ENCODE peak calls at places on chromosomes 2 and 18, in eight cellular contexts. Y is GM12865; D is stimulated activated CD4-positive, alpha-beta T cell treated with anti-CD3 and anti-CD28 coated beads, TNF-alpha, amount 100 ng/mL, for 24 hours; O is kidney tubule cell; L is activated CD8-positive, alpha-beta memory T cell treated with anti-CD3 and anti-CD28 coated beads, Interleukin-2, amount 50 U/mL, for 48 hours; I is activated CD4-positive, alpha-beta T cell treated with anti-CD3 and anti-CD28 coated beads, Interleukin-2, amount 50 U/mL, for 1 hour; S is GM12891; H is NCI-H2107. V is an unnamed sample.

GRCh38 chr2:46621499-46621898 is 142.1 kb downstream of the TMEM247 start:
- DNase-seq in Y (no peak), D (no peak), O (no peak), L (no peak), I (no peak), S (no peak), H (no peak), V (no peak)

GRCh38 chr18:63963610-63964256 is 6.1 kb upstream of the SERPINB8 start:
- DNase-seq in Y (peak), D (no peak), O (peak), L (no peak), I (peak), S (no peak), H (peak), V (peak)

GRCh38 chr2:39584283-39584972 is 81.3 kb upstream of the TMEM178A start:
- DNase-seq in Y (no peak), D (no peak), O (peak), L (no peak), I (no peak), S (no peak), H (no peak), V (peak)

GRCh38 chr2:173855686-173856085 is 109.5 kb downstream of the SP3 start:
- DNase-seq in Y (no peak), D (no peak), O (no peak), L (no peak), I (no peak), S (no peak), H (no peak), V (no peak)

GRCh38 chr18:26549486-26550435 is 1.4 kb upstream of the KCTD1 start:
- DNase-seq in Y (peak), D (no peak), O (peak), L (peak), I (no peak), S (peak), H (no peak), V (peak)

GRCh38 chr2:241848761-241849615 is 9.7 kb downstream of the PDCD1 start:
- DNase-seq in Y (no peak), D (no peak), O (no peak), L (no peak), I (no peak), S (no peak), H (no peak), V (no peak)

GRCh38 chr2:204897561-204897960 is 352.3 kb downstream of the PARD3B start:
- DNase-seq in Y (no peak), D (no peak), O (peak), L (no peak), I (no peak), S (no peak), H (no peak), V (no peak)

GRCh38 chr2:217756375-217757107 is 246.3 kb downstream of the TNS1 start:
- DNase-seq in Y (peak), D (peak), O (peak), L (peak), I (peak), S (peak), H (no peak), V (no peak)

GRCh38 chr2:98903767-98904485 is 32.1 kb downstream of the CRACDL start:
- DNase-seq in Y (no peak), D (no peak), O (no peak), L (peak), I (no peak), S (no peak), H (no peak), V (no peak)

GRCh38 chr2:119846021-119846420 is 86.3 kb downstream of the PTPN4 start:
- DNase-seq in Y (no peak), D (no peak), O (no peak), L (no peak), I (no peak), S (no peak), H (no peak), V (no peak)

GRCh38 chr2:31031132-31031706 is 107.0 kb downstream of the GALNT14 start:
- DNase-seq in Y (peak), D (no peak), O (no peak), L (no peak), I (no peak), S (no peak), H (no peak), V (no peak)

GRCh38 chr2:160392201-160392600 is 101.4 kb downstream of the RBMS1 start:
- DNase-seq in Y (no peak), D (no peak), O (no peak), L (no peak), I (no peak), S (no peak), H (no peak), V (no peak)

GRCh38 chr2:235002198-235003095 is 50.6 kb downstream of the SH3BP4 start:
- DNase-seq in Y (no peak), D (no peak), O (peak), L (no peak), I (no peak), S (no peak), H (no peak), V (peak)

GRCh38 chr2:16561251-16561650 is 104.4 kb downstream of the CYRIA start:
- DNase-seq in Y (no peak), D (no peak), O (no peak), L (no peak), I (no peak), S (no peak), H (no peak), V (no peak)

GRCh38 chr2:119062179-119062578 is 96.4 kb downstream of the C1QL2 start:
- DNase-seq in Y (no peak), D (no peak), O (peak), L (no peak), I (no peak), S (no peak), H (no peak), V (no peak)

GRCh38 chr2:25228848-25229674 is 60.7 kb upstream of the POMC start:
- DNase-seq in Y (peak), D (no peak), O (peak), L (no peak), I (no peak), S (peak), H (peak), V (peak)

GRCh38 chr2:47070920-47071824 is 83.9 kb downstream of the STPG4 start:
- DNase-seq in Y (peak), D (no peak), O (peak), L (peak), I (peak), S (peak), H (no peak), V (peak)

GRCh38 chr2:236352761-236353593 is 88.8 kb upstream of the ASB18 start:
- DNase-seq in Y (peak), D (no peak), O (peak), L (no peak), I (peak), S (no peak), H (no peak), V (peak)

GRCh38 chr2:106531676-106532075 is 44.5 kb downstream of the CD8B2 start:
- DNase-seq in Y (no peak), D (no peak), O (no peak), L (peak), I (no peak), S (no peak), H (no peak), V (no peak)

GRCh38 chr2:241020201-241020600 is 21.8 kb downstream of the SNED1 start:
- DNase-seq in Y (no peak), D (no peak), O (no peak), L (no peak), I (no peak), S (no peak), H (no peak), V (no peak)

GRCh38 chr2:73852020-73852419 is 23.3 kb downstream of the STAMBP start:
- DNase-seq in Y (no peak), D (no peak), O (peak), L (no peak), I (no peak), S (no peak), H (no peak), V (peak)

GRCh38 chr18:55857409-55857808 is 269.4 kb upstream of the TCF4 start:
- DNase-seq in Y (no peak), D (no peak), O (no peak), L (no peak), I (no peak), S (no peak), H (no peak), V (no peak)

GRCh38 chr2:37326285-37326684 is 1.7 kb upstream of the PRKD3 start:
- DNase-seq in Y (no peak), D (no peak), O (peak), L (no peak), I (no peak), S (no peak), H (no peak), V (peak)

GRCh38 chr2:70738159-70738558 is 29.8 kb downstream of the ADD2 start:
- DNase-seq in Y (no peak), D (no peak), O (no peak), L (no peak), I (no peak), S (no peak), H (no peak), V (no peak)

GRCh38 chr2:240507778-240508251 is 50.0 kb downstream of the ANKMY1 start:
- DNase-seq in Y (no peak), D (no peak), O (no peak), L (peak), I (no peak), S (no peak), H (no peak), V (no peak)

GRCh38 chr2:55009277-55010055 is 40.8 kb downstream of the RTN4 start:
- DNase-seq in Y (no peak), D (no peak), O (no peak), L (no peak), I (no peak), S (no peak), H (no peak), V (no peak)

GRCh38 chr2:130957920-130958319 is 121.2 kb downstream of the ARHGEF4 start:
- DNase-seq in Y (no peak), D (no peak), O (no peak), L (no peak), I (no peak), S (no peak), H (no peak), V (no peak)

GRCh38 chr2:108905176-108905575 is 83.8 kb downstream of the EDAR start:
- DNase-seq in Y (no peak), D (no peak), O (no peak), L (no peak), I (no peak), S (no peak), H (no peak), V (no peak)

GRCh38 chr18:73975266-73975665 is 172.4 kb downstream of the FBXO15 start:
- DNase-seq in Y (peak), D (no peak), O (no peak), L (no peak), I (no peak), S (no peak), H (no peak), V (no peak)

GRCh38 chr18:55317322-55317721 is 270.7 kb downstream of the TCF4 start:
- DNase-seq in Y (no peak), D (no peak), O (no peak), L (no peak), I (no peak), S (no peak), H (no peak), V (no peak)

GRCh38 chr18:60445341-60445740 is 72.8 kb upstream of the MC4R start:
- DNase-seq in Y (no peak), D (no peak), O (no peak), L (no peak), I (no peak), S (no peak), H (no peak), V (no peak)

GRCh38 chr2:164620873-164621760 is at the start of gene GRB14:
- DNase-seq in Y (no peak), D (no peak), O (peak), L (no peak), I (no peak), S (no peak), H (no peak), V (peak)

GRCh38 chr2:33242845-33243244 is 233.6 kb upstream of the RASGRP3 start:
- DNase-seq in Y (no peak), D (no peak), O (peak), L (no peak), I (no peak), S (no peak), H (no peak), V (peak)

GRCh38 chr2:177275671-177276070 is 11.1 kb upstream of the NFE2L2 start:
- DNase-seq in Y (no peak), D (no peak), O (no peak), L (no peak), I (no peak), S (no peak), H (no peak), V (no peak)

GRCh38 chr2:37711308-37711731 is 39.9 kb upstream of the CDC42EP3 start:
- DNase-seq in Y (peak), D (no peak), O (peak), L (no peak), I (peak), S (no peak), H (no peak), V (peak)

GRCh38 chr2:58479557-58480120 is 238.5 kb upstream of the FANCL start:
- DNase-seq in Y (no peak), D (no peak), O (no peak), L (no peak), I (no peak), S (no peak), H (no peak), V (no peak)